ENCODE peak calls at places on chromosome 7, in five cellular contexts. M, K, O, W and E are unnamed samples.

GRCh38 chr7:132400667-132401142 is 175.6 kb downstream of the PLXNA4 start:
- DNase-seq in M (no peak), K (no peak), O (no peak), W (no peak), E (no peak)

GRCh38 chr7:158117341-158118222 is 470.0 kb downstream of the PTPRN2 start:
- DNase-seq in M (no peak), K (no peak), O (no peak), W (no peak), E (no peak)

GRCh38 chr7:107563072-107563760 is 504 bp downstream of the COG5 start:
- DNase-seq in M (no peak), K (no peak), O (no peak), W (no peak), E (no peak)

GRCh38 chr7:158722574-158723237 is 18.1 kb upstream of the NCAPG2 start:
- DNase-seq in M (no peak), K (no peak), O (no peak), W (no peak), E (no peak)

GRCh38 chr7:25250386-25250785 is 22.1 kb upstream of the NPVF start:
- DNase-seq in M (no peak), K (no peak), O (no peak), W (no peak), E (no peak)

GRCh38 chr7:151727579-151728285 is 149.2 kb downstream of the PRKAG2 start:
- DNase-seq in M (no peak), K (peak), O (peak), W (peak), E (no peak)

GRCh38 chr7:101754432-101755159 is 62.8 kb upstream of the CUX1 start:
- DNase-seq in M (no peak), K (no peak), O (no peak), W (no peak), E (no peak)

GRCh38 chr7:28621369-28621807 is 209.1 kb downstream of the CREB5 start:
- DNase-seq in M (no peak), K (no peak), O (no peak), W (peak), E (no peak)

GRCh38 chr7:120272896-120273475 is at the start of gene KCND2:
- DNase-seq in M (no peak), K (no peak), O (no peak), W (peak), E (no peak)

GRCh38 chr7:101363734-101364374 is 1.2 kb downstream of the COL26A1 start:
- DNase-seq in M (peak), K (peak), O (peak), W (peak), E (peak)

GRCh38 chr7:155809332-155809946 is 2.8 kb downstream of the SHH start:
- DNase-seq in M (no peak), K (no peak), O (no peak), W (no peak), E (no peak)

GRCh38 chr7:92758796-92759431 is 77.5 kb downstream of the CDK6 start:
- DNase-seq in M (no peak), K (peak), O (no peak), W (no peak), E (no peak)

GRCh38 chr7:101474178-101474577 is 111.5 kb downstream of the COL26A1 start:
- DNase-seq in M (no peak), K (no peak), O (no peak), W (no peak), E (no peak)

GRCh38 chr7:149690688-149691446 is 82.5 kb downstream of the ZNF467 start:
- DNase-seq in M (no peak), K (peak), O (no peak), W (peak), E (no peak)

GRCh38 chr7:42493436-42494198 is 256.6 kb upstream of the GLI3 start:
- DNase-seq in M (no peak), K (peak), O (peak), W (no peak), E (no peak)

GRCh38 chr7:43938892-43939482 is 12.8 kb downstream of the UBE2D4 start:
- DNase-seq in M (no peak), K (no peak), O (no peak), W (no peak), E (no peak)

GRCh38 chr7:112422842-112423496 is 27.3 kb upstream of the IFRD1 start:
- DNase-seq in M (no peak), K (peak), O (peak), W (peak), E (no peak)

GRCh38 chr7:52502281-52502680 is 533.2 kb upstream of the POM121L12 start:
- DNase-seq in M (no peak), K (no peak), O (no peak), W (no peak), E (no peak)